ENCODE peak calls at places on chromosomes 1 and 21, in nine cellular contexts. Z is colonic mucosa, Q is cardiac fibroblast, N is AG09309, A is fibroblast of lung, J is pancreas, R is astrocyte, F is heart right ventricle, X is NB4. S is an unnamed sample.

GRCh38 chr1:99869304-99869703 is 19.1 kb downstream of the AGL start:
- DNase-seq in F (no peak), R (peak), J (no peak), X (no peak), A (peak), Z (no peak), Q (peak), N (peak), S (no peak)

GRCh38 chr1:160916666-160917065 is 31.7 kb upstream of the ITLN1 start:
- DNase-seq in J (no peak), Q (peak), X (no peak), F (no peak), R (no peak), A (no peak), Z (no peak), N (no peak), S (no peak)

GRCh38 chr1:17024721-17025120 is 13.0 kb upstream of the ATP13A2 start:
- DNase-seq in R (no peak), N (no peak), A (no peak), Z (no peak), X (no peak), F (no peak), Q (no peak), J (no peak), S (no peak)

GRCh38 chr1:11071463-11072215 is 11.8 kb upstream of the SRM start:
- DNase-seq in F (no peak), Z (peak), J (no peak), R (no peak), Q (no peak), A (no peak), X (no peak), N (no peak), S (no peak)

GRCh38 chr1:112508242-112509004 is at the start of gene WNT2B:
- DNase-seq in F (no peak), Z (no peak), X (peak), A (no peak), R (no peak), N (no peak), J (peak), Q (no peak), S (no peak)

GRCh38 chr1:41408691-41409090 is 47.5 kb downstream of the FOXO6 start:
- DNase-seq in R (no peak), X (no peak), Z (no peak), F (no peak), N (no peak), Q (no peak), J (no peak), A (no peak), S (no peak)

GRCh38 chr1:24362982-24363614 is 43.9 kb downstream of the GRHL3 start:
- DNase-seq in Z (no peak), R (peak), A (peak), F (no peak), Q (peak), N (peak), X (no peak), J (no peak), S (peak)

GRCh38 chr1:236363237-236363636 is 30.8 kb upstream of the EDARADD start:
- DNase-seq in N (no peak), X (no peak), A (no peak), Z (no peak), J (no peak), R (no peak), F (no peak), Q (no peak), S (no peak)

GRCh38 chr21:45470087-45470515 is 65.1 kb downstream of the COL18A1 start:
- DNase-seq in Q (no peak), F (peak), J (no peak), Z (no peak), A (peak), N (peak), R (peak), X (no peak), S (no peak)

GRCh38 chr1:43285269-43285986 is at the start of gene C1orf210:
- DNase-seq in A (no peak), R (no peak), J (peak), X (no peak), F (no peak), N (no peak), Q (no peak), Z (peak), S (no peak)

GRCh38 chr1:44652445-44653106 is 21.7 kb downstream of the TMEM53 start:
- DNase-seq in A (peak), X (peak), R (no peak), N (no peak), J (peak), Q (peak), F (peak), Z (peak), S (no peak)

GRCh38 chr1:43021547-43022474 is 63.1 kb upstream of the SLC2A1 start:
- DNase-seq in F (no peak), R (no peak), N (no peak), Z (no peak), X (no peak), Q (no peak), J (no peak), A (no peak), S (peak)

GRCh38 chr1:37633040-37633949 is 1.4 kb downstream of the RSPO1 start:
- DNase-seq in Z (no peak), N (no peak), X (no peak), R (no peak), J (no peak), A (no peak), F (no peak), Q (no peak), S (no peak)

GRCh38 chr21:25572895-25573310 is 34.4 kb downstream of the MRPL39 start:
- DNase-seq in F (no peak), J (no peak), N (no peak), A (peak), R (peak), Q (peak), X (no peak), Z (no peak), S (no peak)

GRCh38 chr21:29148535-29148934 is 18.1 kb downstream of the MAP3K7CL start:
- DNase-seq in J (no peak), Z (no peak), Q (peak), R (peak), X (no peak), N (peak), F (no peak), A (peak), S (no peak)

GRCh38 chr1:111586112-111586511 is 33.5 kb upstream of the RAP1A start:
- DNase-seq in N (no peak), R (no peak), J (no peak), Z (no peak), X (no peak), F (no peak), Q (no peak), A (no peak), S (no peak)

GRCh38 chr21:45867671-45868081 is 113.9 kb upstream of the COL6A1 start:
- DNase-seq in F (no peak), R (no peak), Q (no peak), A (no peak), X (no peak), N (no peak), J (no peak), Z (no peak), S (no peak)

GRCh38 chr1:186871784-186872183 is 43.0 kb downstream of the PLA2G4A start:
- DNase-seq in F (no peak), A (no peak), Q (no peak), X (no peak), R (no peak), Z (no peak), J (no peak), N (no peak), S (no peak)

GRCh38 chr1:43101061-43101460 is 71.0 kb downstream of the EBNA1BP2 start:
- DNase-seq in Q (no peak), X (no peak), A (no peak), R (no peak), Z (no peak), F (peak), J (no peak), N (no peak), S (no peak)

GRCh38 chr1:228487336-228488106 is at the start of gene RNF187:
- DNase-seq in F (peak), Z (peak), J (peak), Q (peak), A (no peak), R (no peak), N (no peak), X (peak), S (no peak)

GRCh38 chr21:35637431-35637830 is 422.9 kb downstream of the SETD4 start:
- DNase-seq in F (no peak), N (no peak), R (peak), Z (no peak), Q (peak), X (no peak), A (peak), J (no peak), S (no peak)

GRCh38 chr21:17476006-17476405 is 36.8 kb upstream of the CXADR start:
- DNase-seq in J (no peak), F (no peak), R (no peak), Z (no peak), N (no peak), Q (peak), X (no peak), A (no peak), S (no peak)

GRCh38 chr1:231814031-231814430 is 187.4 kb downstream of the DISC1 start:
- DNase-seq in A (no peak), F (no peak), Q (no peak), X (no peak), Z (no peak), N (no peak), R (no peak), J (no peak), S (no peak)

GRCh38 chr1:39230261-39231190 is 26.0 kb downstream of the MACF1 start:
- DNase-seq in Q (no peak), X (peak), F (no peak), N (no peak), J (no peak), Z (no peak), R (peak), A (peak), S (no peak)

GRCh38 chr1:82978461-82979324 is 1020.2 kb downstream of the TTLL7 start:
- DNase-seq in Z (no peak), F (no peak), J (no peak), R (no peak), A (no peak), Q (no peak), N (no peak), X (no peak), S (no peak)

GRCh38 chr1:223129229-223129851 is 13.7 kb downstream of the TLR5 start:
- DNase-seq in F (peak), X (peak), A (peak), R (peak), J (peak), Q (peak), N (no peak), Z (peak), S (no peak)

GRCh38 chr1:170619167-170620030 is 44.5 kb upstream of the PRRX1 start:
- DNase-seq in A (peak), R (peak), F (no peak), X (no peak), N (no peak), Z (no peak), J (no peak), Q (no peak), S (no peak)

GRCh38 chr1:206909167-206909882 is 12.1 kb downstream of the IL24 start:
- DNase-seq in N (no peak), F (peak), X (no peak), J (peak), R (no peak), Z (peak), Q (peak), A (no peak), S (no peak)

GRCh38 chr21:16422702-16423101 is 692.9 kb downstream of the USP25 start:
- DNase-seq in N (no peak), R (peak), A (peak), Z (no peak), J (no peak), X (no peak), F (no peak), Q (peak), S (no peak)

GRCh38 chr1:63601463-63601862 is 8.3 kb downstream of the PGM1 start:
- DNase-seq in Z (no peak), X (no peak), J (no peak), R (no peak), F (no peak), A (no peak), N (no peak), Q (no peak), S (no peak)

GRCh38 chr1:245685111-245685810 is 530.5 kb downstream of the KIF26B start:
- DNase-seq in F (no peak), J (no peak), Z (no peak), X (no peak), A (no peak), N (no peak), R (no peak), Q (no peak), S (no peak)

GRCh38 chr1:222416001-222416791 is 131.7 kb downstream of the HHIPL2 start:
- DNase-seq in F (no peak), J (no peak), R (peak), N (no peak), A (peak), X (no peak), Z (no peak), Q (no peak), S (no peak)

GRCh38 chr1:96334236-96334557 is 387.4 kb upstream of the PTBP2 start:
- DNase-seq in N (no peak), J (no peak), X (no peak), R (no peak), Q (no peak), F (no peak), A (no peak), Z (no peak), S (no peak)

GRCh38 chr1:9150582-9151290 is 21.8 kb upstream of the GPR157 start:
- DNase-seq in X (no peak), Z (no peak), A (peak), J (no peak), R (no peak), N (no peak), F (peak), Q (peak), S (no peak)

GRCh38 chr1:951364-951763 is 7.7 kb downstream of the NOC2L start:
- DNase-seq in F (no peak), A (no peak), N (no peak), J (no peak), R (no peak), Q (peak), Z (no peak), X (no peak), S (no peak)
- TF ChIP-seq CTCF in F (no peak), A (peak), N (peak), J (no peak), R (peak), Q (peak), Z (no peak), X (peak), S (peak)

GRCh38 chr1:213986925-213987250 is 885 bp upstream of the PROX1 start:
- DNase-seq in A (no peak), R (no peak), N (no peak), X (no peak), J (no peak), Z (no peak), Q (no peak), F (no peak), S (no peak)
- H3K4me3 ChIP-seq in A (no peak), R (peak), N (no peak), X (no peak), J (peak), Z (peak), Q (no peak), F (peak), S (peak)

DNA sequence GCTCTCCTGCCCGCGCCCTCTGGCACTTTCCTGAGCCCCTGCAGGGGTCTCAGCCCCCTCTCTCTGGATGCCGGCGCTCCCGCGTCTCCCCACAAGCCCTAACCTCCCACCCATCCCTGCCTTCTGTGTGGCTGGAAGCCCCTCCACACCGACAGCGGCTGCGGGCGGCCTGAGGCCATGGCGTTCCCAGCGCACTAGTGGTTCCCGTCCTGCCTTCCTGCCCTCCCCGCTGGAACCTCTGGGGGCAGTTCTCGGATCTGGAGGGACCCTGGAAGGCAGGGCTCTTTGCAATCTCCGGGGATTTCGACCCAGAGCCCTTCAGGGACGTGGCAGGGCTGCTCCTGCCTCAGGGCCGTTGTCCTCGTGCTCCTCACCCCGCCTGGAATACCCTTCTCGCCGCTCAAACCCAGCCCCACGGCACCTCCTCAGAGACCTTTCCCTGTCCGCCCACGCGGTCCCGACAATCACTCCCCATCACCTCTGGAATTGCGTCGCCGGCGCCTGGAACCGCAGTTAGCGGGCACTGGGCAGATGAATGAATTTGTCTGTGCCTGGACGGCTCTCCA is 493 bp upstream of the ESPN start:
- DNase-seq in J (no peak), Z (no peak), Q (no peak), F (no peak), N (no peak), R (no peak), A (no peak), X (no peak), S (no peak)
- TF ChIP-seq CTCF in J (no peak), Z (no peak), Q (no peak), F (no peak), N (no peak), R (no peak), A (no peak), X (no peak), S (no peak)

GRCh38 chr1:155128469-155128754 is 736 bp downstream of the EFNA1 start:
- DNase-seq in A (no peak), F (no peak), Q (no peak), N (no peak), X (no peak), Z (no peak), R (no peak), J (no peak), S (no peak)
- H3K4me3 ChIP-seq in A (no peak), F (peak), Q (peak), N (no peak), X (no peak), Z (peak), R (peak), J (peak), S (peak)

GRCh38 chr1:105138445-105138821 is 1388.7 kb downstream of the AMY1C start:
- DNase-seq in J (no peak), X (peak), N (no peak), Z (no peak), R (no peak), A (no peak), F (peak), Q (no peak), S (no peak)

GRCh38 chr1:105137543-105138444 is 1388.1 kb downstream of the AMY1C start:
- DNase-seq in N (no peak), F (peak), R (no peak), Q (no peak), J (peak), X (peak), Z (no peak), A (no peak), S (no peak)
- TF ChIP-seq CTCF in N (no peak), F (no peak), R (no peak), Q (no peak), J (no peak), X (peak), Z (no peak), A (no peak), S (peak)

DNA sequence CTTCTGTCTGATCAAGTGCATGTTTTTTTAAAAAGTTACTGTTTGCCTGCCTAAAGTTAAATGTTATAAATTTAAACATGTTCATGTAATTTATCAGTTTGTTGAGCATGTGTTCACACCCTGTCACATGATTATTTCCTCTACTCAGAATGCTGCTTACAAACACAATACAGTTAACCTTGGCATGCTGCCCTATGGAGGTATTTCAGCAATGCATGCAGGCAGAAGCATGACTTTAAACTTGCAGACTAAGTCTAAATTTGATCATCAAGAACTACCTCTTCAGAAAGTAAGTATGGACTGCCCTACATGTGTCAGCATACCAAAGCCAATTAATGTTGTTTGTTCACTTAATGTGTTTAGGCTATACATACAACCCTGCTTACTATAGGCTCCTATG is 161.6 kb downstream of the LRRC40 start:
- DNase-seq in Q (peak), J (no peak), A (peak), R (peak), N (peak), Z (no peak), X (no peak), F (no peak), S (peak)
- H3K4me3 ChIP-seq in Q (no peak), J (no peak), A (no peak), R (no peak), N (no peak), Z (no peak), X (no peak), F (no peak), S (no peak)

DNA sequence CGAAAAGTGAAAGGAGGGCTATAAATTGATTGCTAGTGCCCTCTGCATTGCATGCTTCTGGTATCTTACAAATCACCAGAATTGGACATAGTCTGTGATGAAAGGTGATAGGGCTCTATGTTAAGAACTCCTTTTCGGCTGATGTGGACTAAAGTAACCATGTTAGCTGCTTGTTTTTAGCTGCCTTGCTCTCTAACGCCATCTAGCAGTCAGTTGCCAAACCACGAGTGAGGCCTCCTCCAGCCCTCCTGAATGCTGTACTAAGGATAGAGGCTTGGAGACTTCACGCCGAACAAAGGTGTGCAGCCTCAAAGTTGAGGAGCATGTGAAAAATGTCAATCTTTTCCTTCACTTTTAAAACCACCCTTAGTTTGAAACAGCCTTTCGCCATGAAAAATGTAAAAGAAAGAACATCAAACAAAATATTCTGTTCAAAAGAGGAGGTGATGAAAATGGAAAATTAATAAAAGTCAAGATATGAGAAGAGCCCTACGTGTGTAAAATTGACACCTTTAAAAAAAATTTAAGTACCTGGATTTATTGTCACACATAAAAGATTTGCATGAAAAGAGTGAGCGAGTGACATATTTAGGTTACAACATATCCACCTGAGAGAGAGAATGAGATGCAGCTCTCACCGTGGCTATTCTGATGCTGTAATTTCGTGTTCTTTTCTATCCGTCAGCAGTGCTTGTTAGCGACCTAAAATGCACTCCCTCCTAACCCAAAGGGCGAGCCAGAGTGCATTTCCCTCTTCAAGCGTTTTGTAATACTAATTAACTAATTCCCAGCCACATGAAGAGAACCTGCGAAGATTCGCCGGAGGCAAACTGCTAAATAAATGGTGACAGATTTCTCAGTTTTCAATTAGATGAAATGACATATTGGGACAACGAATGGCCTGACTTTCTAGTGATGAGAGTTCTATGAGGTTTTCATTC is 8.0 kb downstream of the LRRC53 start:
- DNase-seq in R (no peak), J (no peak), Q (peak), X (peak), A (peak), Z (peak), N (no peak), F (no peak), S (peak)
- TF ChIP-seq CTCF in R (peak), J (peak), Q (peak), X (peak), A (peak), Z (peak), N (peak), F (peak), S (peak)

S was measured in epithelial cell of proximal tubule.